ENCODE peak calls at places on chromosomes 1 and 21, in five cellular contexts. V is ascending aorta, A is A549, X is body of pancreas, H is lung. Q is an unnamed sample.

GRCh38 chr1:2345297-2346075 is 45.9 kb downstream of the MORN1 start:
- DNase-seq in V (no peak), A (no peak), X (no peak), H (no peak), Q (no peak)

GRCh38 chr1:156931553-156931952 is 11.1 kb downstream of the LRRC71 start:
- DNase-seq in V (no peak), A (no peak), X (no peak), H (no peak), Q (no peak)

GRCh38 chr1:51499694-51500093 is 19.4 kb downstream of the EPS15 start:
- DNase-seq in V (no peak), A (no peak), X (no peak), H (no peak), Q (no peak)

GRCh38 chr1:232307299-232307698 is 322.6 kb downstream of the SIPA1L2 start:
- DNase-seq in V (no peak), A (no peak), X (no peak), H (no peak), Q (no peak)

GRCh38 chr1:217494767-217495166 is 136.1 kb downstream of the GPATCH2 start:
- DNase-seq in V (no peak), A (no peak), X (no peak), H (no peak), Q (no peak)

GRCh38 chr1:248823517-248824001 is 2.2 kb downstream of the SH3BP5L start:
- DNase-seq in V (no peak), A (no peak), X (no peak), H (no peak), Q (no peak)

GRCh38 chr1:24898152-24898908 is 31.7 kb downstream of the RUNX3 start:
- DNase-seq in V (no peak), A (peak), X (peak), H (peak), Q (no peak)

GRCh38 chr1:33222381-33222780 is 33.9 kb upstream of the ZNF362 start:
- DNase-seq in V (no peak), A (no peak), X (no peak), H (no peak), Q (no peak)

GRCh38 chr1:204211021-204211420 is 2.8 kb downstream of the GOLT1A start:
- DNase-seq in V (no peak), A (no peak), X (no peak), H (no peak), Q (no peak)

GRCh38 chr1:204216880-204217647 is 3.3 kb upstream of the GOLT1A start:
- DNase-seq in V (no peak), A (no peak), X (no peak), H (no peak), Q (no peak)

GRCh38 chr1:204212715-204213114 is 1.1 kb downstream of the GOLT1A start:
- DNase-seq in V (no peak), A (no peak), X (no peak), H (no peak), Q (no peak)

GRCh38 chr1:204216236-204216635 is 2.4 kb upstream of the GOLT1A start:
- DNase-seq in V (no peak), A (no peak), X (no peak), H (no peak), Q (no peak)

GRCh38 chr1:204213668-204214662 is at the start of gene GOLT1A:
- DNase-seq in V (no peak), A (peak), X (peak), H (peak), Q (peak)
- H3K4me3 ChIP-seq in V (no peak), A (peak), X (no peak), H (peak), Q (peak)

GRCh38 chr1:28927442-28928305 is 13.3 kb downstream of the EPB41 start:
- DNase-seq in V (no peak), A (no peak), X (no peak), H (no peak), Q (no peak)
- H3K4me3 ChIP-seq in V (no peak), A (no peak), X (no peak), H (no peak), Q (no peak)

DNA sequence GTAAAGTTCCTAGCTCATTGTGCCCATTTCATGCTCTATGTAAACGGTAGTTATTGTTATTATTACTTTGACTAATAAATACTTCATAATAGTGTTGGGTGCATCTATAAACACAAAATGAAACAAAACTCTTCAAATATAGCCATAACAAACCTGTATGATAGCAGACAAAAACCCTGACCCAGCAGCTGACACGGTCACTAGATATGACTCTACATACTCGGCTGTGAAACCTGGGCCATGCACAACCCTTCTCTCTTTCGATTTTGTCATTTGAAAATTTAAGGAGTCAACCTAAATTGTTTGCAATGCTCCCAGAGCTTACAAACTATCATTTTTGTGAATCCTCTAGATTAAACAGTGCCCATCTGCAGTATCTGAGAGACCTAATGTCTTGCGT is 8.0 kb upstream of the RGS13 start:
- DNase-seq in V (no peak), A (no peak), X (no peak), H (no peak), Q (no peak)
- H3K4me3 ChIP-seq in V (no peak), A (no peak), X (no peak), H (no peak), Q (no peak)

DNA sequence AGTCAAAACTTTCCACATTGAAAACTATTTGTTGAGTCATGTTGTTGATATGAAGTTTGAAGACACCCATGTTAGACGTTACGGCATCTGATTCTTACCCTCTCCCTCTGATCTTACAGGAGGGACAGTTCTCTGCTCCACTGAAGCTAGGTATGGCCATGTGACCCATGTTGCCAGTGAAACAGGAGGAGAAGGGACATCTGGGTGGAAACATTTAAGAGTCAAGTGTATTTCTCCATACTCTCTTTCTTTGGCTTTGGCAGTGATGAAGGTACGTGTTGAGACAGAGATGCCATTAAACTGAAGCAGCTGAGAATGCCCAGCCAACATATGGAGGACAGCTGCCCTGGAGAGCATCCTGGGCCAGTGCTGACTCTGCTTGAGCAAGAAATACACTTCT is 198.4 kb upstream of the PTGFR start:
- DNase-seq in V (no peak), A (no peak), X (no peak), H (no peak), Q (no peak)
- H3K4me3 ChIP-seq in V (no peak), A (no peak), X (no peak), H (no peak), Q (no peak)

GRCh38 chr1:113021430-113022085 is 51.4 kb upstream of the LRIG2 start:
- DNase-seq in V (no peak), A (peak), X (no peak), H (no peak), Q (no peak)
- H3K4me3 ChIP-seq in V (no peak), A (no peak), X (no peak), H (no peak), Q (no peak)

GRCh38 chr1:239909894-239910293 is 181.8 kb upstream of the FMN2 start:
- DNase-seq in V (no peak), A (no peak), X (no peak), H (peak), Q (no peak)
- H3K4me3 ChIP-seq in V (no peak), A (no peak), X (no peak), H (no peak), Q (no peak)

GRCh38 chr21:35048706-35049617 is at the start of gene RUNX1:
- DNase-seq in V (peak), A (no peak), X (peak), H (peak), Q (no peak)
- H3K4me3 ChIP-seq in V (peak), A (no peak), X (no peak), H (no peak), Q (peak)

Q was measured in breast epithelium.